ENCODE peak calls at places on chromosomes 11 and 22, in eight cellular contexts. U is body of pancreas; R is dorsolateral prefrontal cortex; Q is cardiac fibroblast; B is CD8-positive, alpha-beta T cell; W is BJ; Z is endothelial cell; V is heart left ventricle. O is an unnamed sample.

GRCh38 chr11:76768091-76769047 is 14.8 kb upstream of the TSKU start:
- DNase-seq in U (peak), R (no peak), Q (peak), B (no peak), W (no peak), Z (no peak), V (peak), O (peak)

GRCh38 chr11:108872781-108873291 is 208.0 kb downstream of the DDX10 start:
- DNase-seq in U (no peak), R (no peak), Q (no peak), B (no peak), W (no peak), Z (no peak), V (no peak), O (no peak)

GRCh38 chr22:24996420-24996952 is 44.0 kb downstream of the KIAA1671 start:
- DNase-seq in U (no peak), R (no peak), Q (peak), B (no peak), W (no peak), Z (no peak), V (peak), O (no peak)

GRCh38 chr22:37623075-37624016 is 14.7 kb downstream of the GGA1 start:
- DNase-seq in U (peak), R (peak), Q (peak), B (peak), W (no peak), Z (peak), V (peak), O (peak)

GRCh38 chr22:46071451-46072029 is 78.8 kb upstream of the PPARA start:
- DNase-seq in U (peak), R (peak), Q (peak), B (peak), W (no peak), Z (no peak), V (peak), O (no peak)

GRCh38 chr22:19524170-19525115 is at the start of gene CLDN5:
- DNase-seq in U (no peak), R (no peak), Q (peak), B (no peak), W (no peak), Z (peak), V (peak), O (no peak)

GRCh38 chr22:40720538-40721256 is 41.4 kb downstream of the MCHR1 start:
- DNase-seq in U (no peak), R (no peak), Q (no peak), B (no peak), W (no peak), Z (no peak), V (no peak), O (no peak)

GRCh38 chr11:10376061-10376460 is 71.2 kb downstream of the ADM start:
- DNase-seq in U (no peak), R (no peak), Q (peak), B (no peak), W (no peak), Z (no peak), V (no peak), O (no peak)

GRCh38 chr22:27435839-27436581 is 365.5 kb downstream of the MN1 start:
- DNase-seq in U (peak), R (no peak), Q (peak), B (no peak), W (no peak), Z (peak), V (peak), O (no peak)

GRCh38 chr11:130062030-130062429 is 7.7 kb upstream of the APLP2 start:
- DNase-seq in U (no peak), R (no peak), Q (no peak), B (no peak), W (no peak), Z (no peak), V (no peak), O (no peak)

GRCh38 chr11:46369458-46370152 is 11.9 kb upstream of the MDK start:
- DNase-seq in U (peak), R (no peak), Q (peak), B (peak), W (no peak), Z (peak), V (peak), O (no peak)

GRCh38 chr11:17389205-17389956 is 922 bp upstream of the KCNJ11 start:
- DNase-seq in U (peak), R (peak), Q (peak), B (peak), W (no peak), Z (peak), V (peak), O (no peak)

GRCh38 chr11:11078344-11078743 is 220.5 kb upstream of the ZBED5 start:
- DNase-seq in U (no peak), R (no peak), Q (peak), B (no peak), W (no peak), Z (no peak), V (no peak), O (no peak)

GRCh38 chr22:40766956-40767355 is 52.2 kb downstream of the SLC25A17 start:
- DNase-seq in U (no peak), R (no peak), Q (no peak), B (no peak), W (no peak), Z (no peak), V (no peak), O (no peak)

GRCh38 chr11:101323997-101324396 is 194.4 kb upstream of the PGR start:
- DNase-seq in U (no peak), R (no peak), Q (peak), B (no peak), W (no peak), Z (peak), V (peak), O (no peak)
- TF ChIP-seq CTCF in U (no peak), R (no peak), Q (no peak), B (no peak), W (no peak), Z (no peak), V (peak), O (no peak)

GRCh38 chr11:59138643-59139042 is 4.0 kb upstream of the FAM111A start:
- DNase-seq in U (no peak), R (no peak), Q (no peak), B (no peak), W (no peak), Z (no peak), V (no peak), O (no peak)

GRCh38 chr11:59141191-59141590 is 1.5 kb upstream of the FAM111A start:
- DNase-seq in U (no peak), R (no peak), Q (no peak), B (no peak), W (no peak), Z (no peak), V (no peak), O (no peak)

GRCh38 chr11:59137190-59137589 is 5.5 kb upstream of the FAM111A start:
- DNase-seq in U (no peak), R (no peak), Q (no peak), B (no peak), W (no peak), Z (no peak), V (no peak), O (no peak)

DNA sequence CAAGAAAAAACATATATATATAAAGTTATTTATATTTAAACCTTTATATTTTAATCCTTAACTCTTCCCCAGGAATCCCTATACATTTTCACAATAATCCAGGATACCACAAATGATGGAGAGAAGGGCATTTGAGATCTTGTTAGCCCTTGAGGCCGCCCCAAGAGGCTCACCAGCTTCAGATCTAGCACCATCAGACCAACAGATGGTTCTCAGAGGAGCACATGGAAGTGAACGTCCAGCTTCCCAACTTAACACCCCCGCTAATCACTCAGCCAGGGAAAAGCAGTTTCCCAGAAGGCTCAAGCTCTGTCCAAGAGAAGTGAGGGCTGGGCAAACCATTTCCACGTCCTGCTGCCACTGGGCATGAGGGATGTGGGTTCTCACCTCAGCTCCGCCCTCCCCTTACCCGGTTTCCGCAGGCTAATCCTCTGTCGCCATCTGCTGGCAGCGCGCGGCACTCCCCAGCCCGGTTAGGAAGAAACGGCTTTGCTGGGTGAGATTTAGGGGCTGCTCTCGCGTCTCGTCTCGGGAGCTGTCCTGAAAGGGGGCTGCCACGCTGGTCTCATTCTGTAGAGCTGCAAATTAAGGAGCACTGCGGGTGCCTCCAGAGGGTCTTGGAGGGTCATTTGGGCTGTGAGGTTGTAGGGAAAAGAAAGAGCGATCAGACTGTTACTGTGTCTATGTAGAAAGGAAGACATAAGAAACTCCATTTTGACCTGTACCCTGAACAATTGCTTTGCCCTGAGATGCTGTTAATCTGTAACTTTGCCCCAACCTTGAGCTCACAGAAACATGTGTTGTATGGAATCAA is 6.8 kb upstream of the FAM111A start:
- DNase-seq in U (peak), R (peak), Q (peak), B (peak), W (no peak), Z (peak), V (peak), O (peak)
- TF ChIP-seq CTCF in U (peak), R (peak), Q (peak), B (peak), W (peak), Z (peak), V (peak), O (peak)

DNA sequence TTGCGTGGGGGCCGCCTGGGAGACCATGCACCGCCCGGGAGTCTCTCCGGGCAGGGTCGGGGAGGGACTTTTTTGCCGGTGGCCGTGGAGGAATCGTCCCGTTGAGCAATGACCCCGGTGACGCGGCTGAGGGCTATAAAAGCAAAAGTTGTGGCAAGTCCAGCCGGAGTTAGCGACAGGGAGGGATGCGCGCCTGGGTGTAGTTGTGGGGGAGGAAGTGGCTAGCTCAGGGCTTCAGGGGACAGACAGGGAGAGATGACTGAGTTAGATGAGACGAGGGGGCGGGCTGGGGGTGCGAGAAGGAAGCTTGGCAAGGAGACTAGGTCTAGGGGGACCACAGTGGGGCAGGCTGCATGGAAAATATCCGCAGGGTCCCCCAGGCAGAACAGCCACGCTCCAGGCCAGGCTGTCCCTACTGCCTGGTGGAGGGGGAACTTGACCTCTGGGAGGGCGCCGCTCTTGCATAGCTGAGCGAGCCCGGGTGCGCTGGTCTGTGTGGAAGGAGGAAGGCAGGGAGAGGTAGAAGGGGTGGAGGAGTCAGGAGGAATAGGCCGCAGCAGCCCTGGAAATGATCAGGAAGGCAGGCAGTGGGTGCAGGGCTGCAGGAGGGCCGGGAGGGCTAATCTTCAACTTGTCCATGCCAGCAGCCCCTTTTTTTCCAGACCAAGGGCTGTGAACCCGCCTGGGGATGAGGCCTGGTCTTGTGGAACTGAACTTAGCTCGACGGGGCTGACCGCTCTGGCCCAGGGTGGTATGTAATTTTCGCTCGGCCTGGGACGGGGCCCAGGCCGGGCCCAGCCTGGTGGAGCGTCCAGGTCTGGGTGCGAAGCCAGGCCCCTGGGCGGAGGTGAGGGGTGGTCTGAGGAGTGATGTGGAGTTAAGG is at the start of gene NEAT1:
- DNase-seq in U (peak), R (peak), Q (peak), B (peak), W (peak), Z (peak), V (peak), O (peak)
- TF ChIP-seq CTCF in U (no peak), R (no peak), Q (no peak), B (no peak), W (no peak), Z (no peak), V (no peak), O (no peak)

GRCh38 chr11:7575841-7576451 is 62.1 kb downstream of the PPFIBP2 start:
- DNase-seq in U (peak), R (no peak), Q (peak), B (no peak), W (no peak), Z (no peak), V (no peak), O (no peak)

GRCh38 chr11:7577226-7577882 is 63.6 kb downstream of the PPFIBP2 start:
- DNase-seq in U (no peak), R (peak), Q (peak), B (no peak), W (no peak), Z (no peak), V (peak), O (no peak)

GRCh38 chr11:7577883-7578242 is 64.1 kb downstream of the PPFIBP2 start:
- DNase-seq in U (no peak), R (no peak), Q (peak), B (no peak), W (no peak), Z (peak), V (no peak), O (no peak)

GRCh38 chr11:7578276-7578955 is 64.6 kb downstream of the PPFIBP2 start:
- DNase-seq in U (no peak), R (no peak), Q (no peak), B (no peak), W (no peak), Z (no peak), V (no peak), O (no peak)

GRCh38 chr11:7576671-7577225 is 62.9 kb downstream of the PPFIBP2 start:
- DNase-seq in U (no peak), R (no peak), Q (peak), B (no peak), W (no peak), Z (no peak), V (peak), O (no peak)
- TF ChIP-seq CTCF in U (no peak), R (no peak), Q (no peak), B (no peak), W (no peak), Z (no peak), V (no peak), O (no peak)

DNA sequence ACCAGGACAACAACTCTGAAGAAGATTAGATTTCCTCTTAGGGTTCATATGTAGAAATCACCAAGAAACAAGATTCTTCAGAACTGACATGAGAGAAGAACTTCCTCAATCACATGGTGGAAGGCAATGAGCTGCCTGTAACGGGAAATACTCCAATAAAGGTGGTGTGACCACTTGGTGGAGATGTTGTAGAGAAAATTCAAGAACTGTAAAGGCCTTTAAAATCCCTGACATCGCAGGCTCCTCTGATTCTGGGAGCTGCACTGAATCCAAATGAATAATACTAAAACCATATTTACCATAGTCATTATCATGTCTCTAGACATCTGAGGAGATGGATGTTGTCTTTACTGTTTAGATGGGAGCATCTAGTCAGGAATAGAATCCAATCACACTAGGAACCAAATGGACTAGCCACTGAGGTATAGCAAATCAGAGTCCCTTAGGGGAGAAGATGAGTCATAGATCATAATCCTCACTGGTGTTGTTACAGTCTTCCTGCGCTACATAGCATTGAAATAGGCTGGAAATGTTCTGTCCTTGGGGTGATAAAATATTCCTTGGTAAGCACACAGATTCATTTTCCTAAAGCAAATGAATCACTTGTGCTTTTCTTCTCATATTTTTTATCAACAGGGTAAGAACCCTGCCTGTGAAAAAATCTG is 321.6 kb upstream of the TENM4 start:
- DNase-seq in U (no peak), R (no peak), Q (no peak), B (no peak), W (no peak), Z (no peak), V (no peak), O (no peak)
- TF ChIP-seq CTCF in U (no peak), R (peak), Q (no peak), B (no peak), W (no peak), Z (no peak), V (no peak), O (no peak)

DNA sequence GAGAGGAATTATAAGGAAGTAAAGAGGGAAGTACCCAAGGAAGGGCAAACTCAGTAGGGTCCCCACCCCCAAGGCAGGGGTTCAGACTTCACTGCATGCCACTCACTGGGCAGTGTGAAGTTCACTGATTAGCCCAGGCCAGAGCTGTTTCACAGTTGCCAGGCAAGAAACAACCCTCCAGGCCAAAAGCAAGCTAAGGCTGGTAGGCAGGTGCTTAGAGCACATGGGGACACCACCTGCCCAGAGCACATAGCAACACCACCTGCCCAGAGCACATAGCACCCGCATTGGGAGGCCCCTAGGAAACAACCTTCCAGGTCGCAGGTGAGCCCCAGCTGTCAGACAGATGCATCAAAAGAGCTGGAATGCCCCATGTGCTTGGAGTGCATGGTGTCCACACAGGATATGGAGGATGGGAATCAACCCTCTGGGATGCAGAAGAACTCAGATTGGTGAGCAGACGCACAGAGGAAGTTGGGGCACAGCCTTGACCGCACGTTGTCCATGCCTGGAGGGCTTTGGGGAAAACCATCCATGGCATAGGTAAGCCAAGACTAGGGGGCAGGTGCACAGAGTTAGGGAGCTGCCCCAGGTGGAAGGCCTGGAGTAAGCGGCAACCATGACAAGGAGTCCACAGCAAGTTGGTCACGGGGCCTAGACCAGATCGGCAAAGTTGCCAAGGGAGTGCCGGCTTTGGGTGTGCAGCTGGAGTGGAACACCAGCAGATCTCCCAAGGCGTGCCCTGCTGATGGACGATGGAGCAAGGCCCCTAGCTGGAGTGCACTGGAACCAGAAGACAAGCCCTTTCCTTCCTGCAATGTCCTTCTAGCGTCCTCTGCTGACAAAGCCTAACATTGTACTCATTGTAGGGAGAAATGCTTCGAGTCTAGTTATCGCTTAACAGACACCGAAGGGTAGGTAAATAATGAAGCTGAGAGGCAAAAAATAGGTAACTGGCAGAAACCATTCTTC is 7.8 kb upstream of the TMEM216 start:
- DNase-seq in U (no peak), R (no peak), Q (peak), B (no peak), W (no peak), Z (peak), V (no peak), O (no peak)
- TF ChIP-seq CTCF in U (no peak), R (no peak), Q (peak), B (no peak), W (peak), Z (no peak), V (no peak), O (no peak)

DNA sequence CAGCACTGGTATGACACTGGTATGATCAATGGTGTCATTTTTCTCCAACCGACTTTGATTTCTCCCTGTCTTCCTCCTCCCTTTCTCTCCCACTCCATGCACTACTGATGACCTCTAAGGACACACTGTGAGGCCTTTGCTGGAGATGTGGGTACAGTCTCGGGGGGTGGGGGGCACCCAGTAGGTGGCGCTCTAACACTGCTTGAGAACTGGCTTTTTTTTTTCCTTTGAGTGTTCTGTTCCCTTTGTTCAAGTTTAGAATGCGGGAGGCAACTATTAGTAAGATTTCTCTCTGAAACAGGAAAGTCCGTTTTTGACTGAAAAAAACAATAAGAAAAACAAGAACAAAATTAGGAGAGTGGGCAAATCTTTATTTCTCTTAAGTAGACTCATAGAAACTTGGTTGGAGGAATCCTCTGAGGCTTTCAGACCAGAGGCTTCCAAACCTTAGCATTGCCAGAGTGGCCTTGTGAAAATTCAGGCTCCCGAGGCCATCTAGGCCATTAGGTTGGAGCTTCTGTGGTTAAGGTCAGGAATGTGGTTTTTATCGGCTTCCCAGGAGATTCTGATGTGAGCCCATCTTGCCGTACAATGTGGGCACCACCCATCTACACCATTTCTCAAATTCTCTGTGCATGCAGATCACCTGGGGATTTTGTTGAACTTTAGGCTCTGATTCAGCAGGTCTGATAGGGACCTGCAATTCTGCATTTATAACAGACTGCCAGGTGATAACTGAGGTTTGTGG is 43.2 kb downstream of the PANX1 start:
- DNase-seq in U (peak), R (peak), Q (peak), B (peak), W (no peak), Z (peak), V (no peak), O (no peak)
- TF ChIP-seq CTCF in U (peak), R (peak), Q (peak), B (peak), W (peak), Z (peak), V (peak), O (peak)

O was measured in CD14-positive monocyte.